ENCODE peak calls at places on chromosomes 3 and 15, in five cellular contexts. W is type B pancreatic cell, K is stomach, Q is endothelial cell, N is GM23338. F is an unnamed sample.

GRCh38 chr3:28286595-28286994 is 45.2 kb downstream of the CMC1 start:
- DNase-seq in K (no peak), Q (no peak), W (no peak), N (peak; percentile 37), F (no peak)

GRCh38 chr15:62726461-62726860 is 316.1 kb upstream of the TPM1 start:
- DNase-seq in Q (no peak), W (no peak), N (no peak), K (no peak), F (no peak)

GRCh38 chr3:175105066-175105465 is 245.9 kb downstream of the NAALADL2 start:
- DNase-seq in N (no peak), K (no peak), Q (no peak), W (no peak), F (no peak)

GRCh38 chr3:129439817-129440647 is at the start of the genes IFT122 and MBD4:
- DNase-seq in K (peak; percentile 97), Q (peak; percentile 96), W (peak; percentile 98), N (peak; percentile 99), F (peak; percentile 99)

GRCh38 chr3:149964296-149964695 is 6.4 kb downstream of the PFN2 start:
- DNase-seq in W (no peak), Q (no peak), N (no peak), K (no peak), F (no peak)

GRCh38 chr15:100880139-100880896 is 687 bp downstream of the ALDH1A3 start:
- DNase-seq in K (no peak), Q (peak; percentile 30), N (peak; percentile 63), W (no peak), F (no peak)

GRCh38 chr3:46112296-46112695 is 85.0 kb upstream of the XCR1 start:
- DNase-seq in W (no peak), K (no peak), Q (no peak), N (no peak), F (no peak)

GRCh38 chr3:54870423-54870822 is 57.4 kb downstream of the LRTM1 start:
- DNase-seq in Q (no peak), K (no peak), N (peak; percentile 35), W (no peak), F (no peak)

GRCh38 chr3:133568294-133569014 is 5.0 kb upstream of the CDV3 start:
- DNase-seq in K (no peak), N (no peak), Q (no peak), W (no peak), F (no peak)

GRCh38 chr3:52683611-52684010 is 2.1 kb downstream of the PBRM1 start:
- DNase-seq in K (no peak), W (no peak), N (no peak), Q (no peak), F (no peak)

GRCh38 chr15:60780147-60780546 is 301.2 kb upstream of the ICE2 start:
- DNase-seq in Q (no peak), W (no peak), N (no peak), K (no peak), F (peak; percentile 25)

GRCh38 chr3:110423276-110423675 is 648.3 kb upstream of the NECTIN3 start:
- DNase-seq in K (no peak), N (no peak), Q (no peak), W (no peak), F (no peak)

GRCh38 chr3:152328841-152329240 is 60.1 kb downstream of the MBNL1 start:
- DNase-seq in Q (no peak), K (no peak), W (no peak), N (no peak), F (no peak)

GRCh38 chr15:28935316-28935715 is 49.5 kb downstream of the APBA2 start:
- DNase-seq in N (peak; percentile 85), K (no peak), Q (peak; percentile 37), W (no peak), F (no peak)
- TF ChIP-seq CTCF in N (peak; percentile 86), K (no peak), Q (peak; percentile 34), W (peak; percentile 58), F (peak; percentile 16)

GRCh38 chr15:29106116-29106515 is 163.5 kb downstream of the NSMCE3 start:
- DNase-seq in K (no peak), Q (no peak), W (no peak), N (no peak), F (no peak)

GRCh38 chr15:29102911-29103824 is 166.5 kb downstream of the NSMCE3 start:
- DNase-seq in Q (peak; percentile 24), N (peak; percentile 78), W (no peak), K (no peak), F (no peak)

GRCh38 chr15:29105151-29105785 is 164.4 kb downstream of the NSMCE3 start:
- DNase-seq in W (no peak), K (no peak), N (no peak), Q (no peak), F (no peak)

GRCh38 chr15:29104566-29104880 is 165.1 kb downstream of the NSMCE3 start:
- DNase-seq in Q (no peak), N (no peak), W (no peak), K (no peak), F (no peak)

DNA sequence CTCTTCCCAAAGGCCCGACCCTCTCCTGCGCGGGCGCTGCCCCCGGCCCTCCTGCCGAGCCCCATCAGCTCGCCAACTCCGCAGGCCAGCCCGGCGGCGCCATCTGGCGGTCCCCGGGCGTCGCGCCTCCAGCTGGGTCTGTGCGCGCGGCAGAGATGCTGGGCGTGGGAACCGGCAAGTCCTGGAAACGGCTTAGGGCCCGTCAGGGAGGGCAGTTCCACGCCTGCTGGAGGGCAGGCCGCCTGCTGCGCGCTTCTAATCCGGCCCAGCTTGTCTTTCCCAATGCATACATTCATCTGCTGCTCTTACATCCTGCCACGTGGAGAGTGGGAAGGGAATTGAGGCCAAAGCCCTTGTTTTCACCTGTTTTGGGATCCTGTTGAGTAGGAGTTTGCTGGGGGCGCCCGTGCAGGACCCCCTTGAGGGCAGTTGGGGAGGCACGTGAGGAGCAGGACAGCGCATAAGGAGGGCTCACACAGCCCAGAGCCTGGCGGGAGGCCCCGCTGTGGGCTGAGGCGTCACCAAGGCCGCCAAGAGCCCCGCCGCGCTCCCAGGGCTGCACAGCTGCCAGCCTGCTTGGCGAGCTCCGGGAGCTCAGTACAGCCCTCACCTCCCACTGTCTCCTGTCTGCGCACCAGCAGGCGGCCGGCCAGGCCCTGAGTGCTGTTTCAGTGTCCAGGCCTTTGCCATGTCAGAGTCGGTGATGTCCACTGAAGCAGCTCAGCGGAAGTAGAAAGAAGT is 165.6 kb downstream of the NSMCE3 start:
- DNase-seq in N (peak; percentile 93), K (peak; percentile 44), W (peak; percentile 88), Q (peak; percentile 93), F (peak; percentile 93)
- TF ChIP-seq CTCF in N (peak; percentile 88), K (no peak), W (peak; percentile 94), Q (peak; percentile 80), F (peak; percentile 95)

GRCh38 chr3:148882288-148882687 is 17.2 kb downstream of the CPA3 start:
- DNase-seq in K (no peak), W (no peak), N (peak; percentile 12), Q (no peak), F (no peak)

GRCh38 chr3:148883163-148883562 is 18.1 kb downstream of the CPA3 start:
- DNase-seq in W (no peak), K (no peak), N (no peak), Q (no peak), F (no peak)

GRCh38 chr3:148881286-148881685 is 16.2 kb downstream of the CPA3 start:
- DNase-seq in W (no peak), Q (no peak), N (no peak), K (no peak), F (no peak)

GRCh38 chr3:148879256-148879655 is 14.2 kb downstream of the CPA3 start:
- DNase-seq in Q (no peak), K (no peak), N (no peak), W (no peak), F (no peak)

GRCh38 chr3:148880681-148881080 is 15.6 kb downstream of the CPA3 start:
- DNase-seq in N (peak; percentile 72), W (no peak), Q (peak; percentile 6), K (no peak), F (no peak)
- TF ChIP-seq CTCF in N (peak; percentile 83), W (peak; percentile 52), Q (no peak), K (no peak), F (peak; percentile 23)

GRCh38 chr15:89751748-89752147 is 699 bp upstream of the MESP1 start:
- DNase-seq in W (no peak), K (peak; percentile 86), N (no peak), Q (no peak), F (no peak)

GRCh38 chr15:89749951-89750559 is 994 bp downstream of the MESP1 start:
- DNase-seq in W (no peak), K (peak; percentile 33), N (no peak), Q (no peak), F (no peak)

GRCh38 chr15:89749059-89749458 is 2.0 kb downstream of the MESP1 start:
- DNase-seq in K (no peak), Q (no peak), W (no peak), N (no peak), F (no peak)

GRCh38 chr15:89749526-89749925 is 1.5 kb downstream of the MESP1 start:
- DNase-seq in W (no peak), Q (no peak), K (no peak), N (no peak), F (no peak)

DNA sequence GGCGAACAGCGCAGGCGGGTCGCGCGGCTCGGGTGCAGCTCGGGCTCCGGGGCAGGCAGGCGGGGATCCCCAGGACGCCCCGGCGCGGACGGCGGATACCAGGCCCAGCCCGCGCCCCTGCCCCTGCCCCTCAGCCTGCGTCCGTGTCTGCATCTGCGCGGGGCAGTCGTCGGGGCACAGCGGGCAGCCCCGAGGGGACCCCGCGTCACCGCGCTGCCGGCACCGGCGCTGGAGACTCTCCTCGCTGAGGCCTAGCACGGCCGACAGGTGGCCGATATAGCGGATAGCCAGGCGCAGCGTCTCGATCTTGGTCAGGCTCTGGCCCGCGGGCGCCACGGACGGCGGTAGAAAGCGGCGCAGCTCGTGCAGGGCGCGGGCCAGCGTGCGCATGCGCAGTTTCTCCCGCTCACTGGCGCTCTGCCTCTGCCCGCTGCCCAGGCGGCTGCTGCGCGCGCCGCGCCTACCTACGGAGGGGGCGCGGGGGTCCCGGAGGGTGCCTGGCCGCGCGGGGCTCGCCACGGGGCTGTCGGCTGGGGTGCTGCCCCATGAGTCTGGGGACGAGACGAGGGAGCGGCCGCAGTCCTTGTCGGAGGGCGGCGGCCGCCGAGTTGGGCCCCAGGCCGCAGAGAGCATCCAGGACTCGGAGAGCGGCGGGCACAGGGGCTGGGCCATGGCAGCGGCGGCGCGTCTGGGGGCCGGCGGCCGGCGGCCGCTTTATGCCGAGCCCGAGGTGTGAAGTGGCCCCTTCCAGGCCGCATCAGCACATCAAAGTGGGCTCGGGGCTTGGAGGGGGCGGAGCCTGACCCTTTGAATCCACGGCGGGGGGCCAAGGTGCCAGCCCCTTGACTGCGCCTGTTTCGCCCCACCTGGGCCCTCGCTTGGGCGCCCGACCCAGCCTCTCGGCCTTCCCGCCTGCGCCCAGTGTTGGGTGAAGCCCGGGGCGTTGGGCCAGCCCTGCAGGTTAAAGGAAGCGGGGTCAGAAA is at the start of gene MESP1:
- DNase-seq in K (peak; percentile 95), Q (peak; percentile 95), N (peak; percentile 97), W (peak; percentile 96), F (peak; percentile 98)
- TF ChIP-seq CTCF in K (no peak), Q (peak; percentile 77), N (peak; percentile 63), W (peak; percentile 84), F (peak; percentile 77)

F was measured in osteocyte.